ENCODE peak calls at places on chromosomes 6 and 20, in ten cellular contexts. O is stimulated activated CD8-positive, alpha-beta memory T cell treated with anti-CD3 and anti-CD28 coated beads, Interleukin-15, amount 100 ng/mL, for 24 hours; X is stimulated activated CD4-positive, alpha-beta T cell treated with anti-CD3 and anti-CD28 coated beads, Interleukin-15, amount 100 ng/mL, for 1 hour; R is A549; B is uterus; M is lung microvascular endothelial cell; K is fibroblast of mammary gland; T is HEK293T; S is upper lobe of right lung; Y is right cardiac atrium. G is an unnamed sample.

GRCh38 chr20:6836821-6837374 is 69.4 kb downstream of the BMP2 start:
- DNase-seq in O (no peak), X (no peak), R (no peak), B (no peak), M (no peak), K (no peak), T (no peak), S (no peak), Y (no peak), G (no peak)

GRCh38 chr6:131063764-131064272 is 773 bp upstream of the EPB41L2 start:
- DNase-seq in O (no peak), X (no peak), R (no peak), B (no peak), M (no peak), K (no peak), T (no peak), S (no peak), Y (no peak), G (peak; percentile 28)

GRCh38 chr6:11232968-11233626 is 629 bp upstream of the NEDD9 start:
- DNase-seq in O (no peak), X (no peak), R (no peak), B (no peak), M (no peak), K (no peak), T (peak; percentile 12), S (no peak), Y (no peak), G (no peak)

GRCh38 chr6:82951389-82951788 is 114.3 kb downstream of the UBE3D start:
- DNase-seq in O (no peak), X (no peak), R (no peak), B (no peak), M (no peak), K (no peak), T (no peak), S (no peak), Y (no peak), G (no peak)

GRCh38 chr6:30769088-30769852 is 24.9 kb upstream of the IER3 start:
- DNase-seq in O (peak; percentile 40), X (peak; percentile 71), R (peak; percentile 93), B (peak; percentile 83), M (peak; percentile 90), K (peak; percentile 94), T (peak; percentile 40), S (peak; percentile 80), Y (peak; percentile 70), G (no peak)

GRCh38 chr6:35055906-35056305 is 85.2 kb downstream of the TCP11 start:
- DNase-seq in O (no peak), X (no peak), R (no peak), B (no peak), M (no peak), K (peak; percentile 30), T (no peak), S (no peak), Y (no peak), G (no peak)

GRCh38 chr20:21520702-21521595 is 7.1 kb upstream of the NKX2-2 start:
- DNase-seq in O (no peak), X (no peak), R (no peak), B (no peak), M (no peak), K (peak; percentile 27), T (peak; percentile 67), S (no peak), Y (no peak), G (peak; percentile 60)

GRCh38 chr6:109091314-109092009 is 3.2 kb downstream of the SESN1 start:
- DNase-seq in O (no peak), X (no peak), R (no peak), B (no peak), M (no peak), K (no peak), T (no peak), S (no peak), Y (no peak), G (no peak)

GRCh38 chr20:50224553-50225255 is 34.1 kb downstream of the CEBPB start:
- DNase-seq in O (no peak), X (no peak), R (no peak), B (peak; percentile 86), M (peak; percentile 79), K (peak; percentile 97), T (peak; percentile 45), S (peak; percentile 88), Y (peak; percentile 74), G (no peak)